ENCODE peak calls at places on chromosomes 1 and 21, in six cellular contexts. E, W, Z, U, Y and R are unnamed samples.

GRCh38 chr1:45299981-45300668 is 26.6 kb upstream of the HPDL start:
- DNase-seq in E (peak; percentile 87), W (peak; percentile 47), Z (peak; percentile 87), U (no peak), Y (peak; percentile 71), R (peak; percentile 81)

GRCh38 chr1:212355230-212355969 is 59.3 kb downstream of the PACC1 start:
- DNase-seq in E (no peak), W (no peak), Z (peak; percentile 39), U (no peak), Y (no peak), R (no peak)

GRCh38 chr1:13699510-13699909 is 478 bp upstream of the PRDM2 start:
- DNase-seq in E (no peak), W (no peak), Z (peak; percentile 20), U (no peak), Y (peak; percentile 23), R (peak; percentile 14)

GRCh38 chr1:158998781-158999161 is 10.9 kb upstream of the IFI16 start:
- DNase-seq in E (peak; percentile 67), W (peak; percentile 59), Z (peak; percentile 79), U (no peak), Y (peak; percentile 63), R (peak; percentile 71)

GRCh38 chr1:38805036-38805435 is 54.5 kb downstream of the RRAGC start:
- DNase-seq in E (no peak), W (no peak), Z (no peak), U (no peak), Y (no peak), R (no peak)

GRCh38 chr21:15466329-15466728 is 263.5 kb upstream of the USP25 start:
- DNase-seq in E (no peak), W (no peak), Z (no peak), U (no peak), Y (no peak), R (no peak)

GRCh38 chr1:29671446-29671845 is 435.1 kb downstream of the PTPRU start:
- DNase-seq in E (no peak), W (no peak), Z (no peak), U (peak; percentile 89), Y (no peak), R (no peak)

GRCh38 chr1:161206411-161207140 is 4.4 kb downstream of the NDUFS2 start:
- DNase-seq in E (no peak), W (peak; percentile 69), Z (peak; percentile 91), U (no peak), Y (no peak), R (no peak)

GRCh38 chr1:869499-870244 is 54.1 kb upstream of the SAMD11 start:
- DNase-seq in E (peak; percentile 84), W (peak; percentile 79), Z (peak; percentile 16), U (no peak), Y (peak; percentile 56), R (peak; percentile 73)

GRCh38 chr1:32884726-32885125 is 1.6 kb upstream of the HPCA start:
- DNase-seq in E (no peak), W (no peak), Z (no peak), U (no peak), Y (no peak), R (no peak)

GRCh38 chr1:32885691-32886011 is 640 bp upstream of the HPCA start:
- DNase-seq in E (peak; percentile 21), W (no peak), Z (no peak), U (no peak), Y (no peak), R (no peak)

GRCh38 chr1:32887623-32888022 is 1.3 kb downstream of the HPCA start:
- DNase-seq in E (no peak), W (no peak), Z (no peak), U (no peak), Y (no peak), R (no peak)

GRCh38 chr1:32886828-32887414 is 630 bp downstream of the HPCA start:
- DNase-seq in E (no peak), W (no peak), Z (no peak), U (no peak), Y (no peak), R (no peak)

GRCh38 chr1:32886012-32886827 is at the start of gene HPCA:
- DNase-seq in E (peak; percentile 96), W (peak; percentile 69), Z (peak; percentile 43), U (no peak), Y (no peak), R (peak; percentile 69)
- H3K27ac ChIP-seq in E (no peak within 1 kb of the TSS), W (no peak within 1 kb of the TSS), Z (no peak within 1 kb of the TSS), U (no peak within 1 kb of the TSS), Y (no peak within 1 kb of the TSS), R (no peak within 1 kb of the TSS)

GRCh38 chr1:151846686-151847227 is 6.8 kb downstream of the THEM5 start:
- DNase-seq in E (no peak), W (no peak), Z (no peak), U (no peak), Y (no peak), R (no peak)

GRCh38 chr1:151846062-151846568 is 6.5 kb upstream of the C2CD4D start:
- DNase-seq in E (no peak), W (no peak), Z (no peak), U (no peak), Y (no peak), R (no peak)

GRCh38 chr1:151841141-151841540 is 1.5 kb upstream of the C2CD4D start:
- DNase-seq in E (no peak), W (no peak), Z (peak; percentile 42), U (no peak), Y (no peak), R (no peak)

GRCh38 chr1:151840421-151840820 is 801 bp upstream of the C2CD4D start:
- DNase-seq in E (no peak), W (no peak), Z (no peak), U (no peak), Y (no peak), R (no peak)

GRCh38 chr1:151843398-151843797 is 3.8 kb upstream of the C2CD4D start:
- DNase-seq in E (no peak), W (no peak), Z (no peak), U (no peak), Y (no peak), R (no peak)
- H3K27ac ChIP-seq in E (no peak overlapping the region), W (no peak overlapping the region), Z (no peak overlapping the region), U (no peak overlapping the region), Y (no peak overlapping the region), R (no peak overlapping the region)

GRCh38 chr1:24450857-24451397 is 35.3 kb downstream of the NIPAL3 start:
- DNase-seq in E (no peak), W (no peak), Z (no peak), U (no peak), Y (no peak), R (no peak)
- H3K27ac ChIP-seq in E (no peak overlapping the region), W (no peak overlapping the region), Z (no peak overlapping the region), U (no peak overlapping the region), Y (no peak overlapping the region), R (no peak overlapping the region)

GRCh38 chr1:111192074-111192473 is 8.4 kb downstream of the DENND2D start:
- DNase-seq in E (no peak), W (no peak), Z (no peak), U (no peak), Y (no peak), R (no peak)
- H3K27ac ChIP-seq in E (no peak overlapping the region), W (peak overlapping the region; percentile 95), Z (peak overlapping the region; percentile 60), U (peak overlapping the region; percentile 79), Y (no peak overlapping the region), R (no peak overlapping the region)

DNA sequence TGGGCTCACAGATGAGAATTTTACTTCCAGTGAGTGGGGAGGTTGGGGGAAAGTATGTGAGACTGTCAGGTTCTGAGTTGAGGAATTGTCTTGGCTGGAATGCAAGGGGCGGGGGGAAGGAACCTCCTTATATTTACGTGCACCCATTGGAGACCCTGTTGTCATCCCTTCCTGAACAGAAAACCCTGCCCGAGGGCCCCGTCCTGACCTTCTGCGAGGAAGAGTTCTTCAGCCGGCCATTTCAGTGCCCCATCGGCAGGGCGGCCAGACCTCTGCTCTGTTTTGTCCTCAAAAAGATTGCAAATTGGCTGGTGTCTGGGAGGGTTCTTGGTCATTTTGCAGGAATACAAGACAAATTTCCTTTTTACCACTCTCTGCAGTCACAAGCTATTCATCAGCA is 7.1 kb downstream of the KIF26B start:
- DNase-seq in E (no peak), W (no peak), Z (no peak), U (no peak), Y (no peak), R (no peak)
- H3K27ac ChIP-seq in E (no peak overlapping the region), W (no peak overlapping the region), Z (no peak overlapping the region), U (no peak overlapping the region), Y (no peak overlapping the region), R (no peak overlapping the region)

GRCh38 chr1:2321258-2321657 is 70.1 kb downstream of the MORN1 start:
- DNase-seq in E (no peak), W (peak; percentile 28), Z (no peak), U (no peak), Y (no peak), R (no peak)
- H3K27ac ChIP-seq in E (no peak overlapping the region), W (no peak overlapping the region), Z (peak overlapping the region; percentile 36), U (peak overlapping the region; percentile 87), Y (no peak overlapping the region), R (no peak overlapping the region)

GRCh38 chr1:10779201-10779600 is 17.2 kb downstream of the CASZ1 start:
- DNase-seq in E (no peak), W (no peak), Z (no peak), U (no peak), Y (peak; percentile 95), R (peak; percentile 66)

GRCh38 chr1:10781137-10781536 is 15.3 kb downstream of the CASZ1 start:
- DNase-seq in E (no peak), W (no peak), Z (no peak), U (no peak), Y (peak; percentile 91), R (no peak)

GRCh38 chr1:10777749-10778574 is 18.5 kb downstream of the CASZ1 start:
- DNase-seq in E (no peak), W (no peak), Z (no peak), U (no peak), Y (no peak), R (no peak)

GRCh38 chr1:10778640-10779039 is 17.8 kb downstream of the CASZ1 start:
- DNase-seq in E (no peak), W (no peak), Z (no peak), U (no peak), Y (peak; percentile 46), R (no peak)

DNA sequence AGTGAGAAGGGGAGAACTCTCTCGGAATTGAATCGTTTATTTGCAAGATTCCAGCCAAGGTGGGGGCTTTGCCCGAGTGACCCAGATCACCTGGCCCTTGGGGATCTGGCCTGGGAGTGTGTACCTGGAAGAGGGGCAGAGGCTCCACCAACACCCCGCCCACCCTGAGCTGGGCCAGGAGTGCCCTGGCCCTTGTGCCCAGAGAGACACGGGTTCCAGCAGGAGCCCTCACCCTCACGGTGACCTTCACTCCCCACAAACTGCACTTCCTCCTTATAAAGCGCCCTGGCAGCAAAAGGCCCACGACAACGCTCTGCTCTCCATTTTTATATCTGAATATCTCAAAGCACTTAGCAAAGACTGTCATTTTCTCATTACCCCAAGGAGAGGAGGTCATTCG is 16.6 kb downstream of the CASZ1 start:
- DNase-seq in E (no peak), W (no peak), Z (no peak), U (no peak), Y (peak; percentile 78), R (no peak)
- H3K27ac ChIP-seq in E (no peak overlapping the region), W (no peak overlapping the region), Z (no peak overlapping the region), U (peak overlapping the region; percentile 72), Y (peak overlapping the region; percentile 85), R (no peak overlapping the region)